ENCODE peak calls at places on chromosome 19, in eight cellular contexts. Y is GM23338, A is HepG2, P is mammary epithelial cell, U is fibroblast of lung, M is PC-3, D is GM23248, W is endothelial cell of umbilical vein. T is an unnamed sample.
A peak's percentile ranks its signal among the peaks of the same experiment; 100 is the strongest.

GRCh38 chr19:10228393-10228792 is 2.7 kb downstream of the S1PR2 start:
- DNase-seq in M (no peak), W (no peak), D (no peak), Y (no peak), P (no peak), U (no peak), A (no peak), T (no peak)

GRCh38 chr19:12789098-12789903 is 2.0 kb upstream of the JUNB start:
- DNase-seq in D (peak; percentile 64), A (no peak), Y (peak; percentile 54), U (no peak), P (peak; percentile 58), W (peak; percentile 28), M (peak; percentile 25), T (no peak)

GRCh38 chr19:54232552-54232934 is 9.7 kb upstream of the LILRB3 start:
- DNase-seq in P (peak; percentile 38), A (peak; percentile 39), Y (no peak), U (no peak), W (no peak), M (peak; percentile 61), D (no peak), T (no peak)

GRCh38 chr19:40702337-40703012 is 12.0 kb upstream of the NUMBL start:
- DNase-seq in D (peak; percentile 24), M (peak; percentile 29), A (peak; percentile 50), P (no peak), U (peak; percentile 30), W (no peak), Y (peak; percentile 82), T (no peak)

GRCh38 chr19:13764821-13765394 is 586 bp downstream of the MRI1 start:
- DNase-seq in W (no peak), A (no peak), M (peak; percentile 23), U (no peak), P (no peak), D (peak; percentile 62), Y (peak; percentile 58), T (peak; percentile 44)

GRCh38 chr19:49421039-49421877 is 2.0 kb downstream of the PTH2 start:
- DNase-seq in Y (peak; percentile 99), D (peak; percentile 80), W (peak; percentile 50), U (peak; percentile 20), P (peak; percentile 43), A (no peak), M (peak; percentile 47), T (no peak)

GRCh38 chr19:18588611-18589379 is at the start of gene REX1BD:
- DNase-seq in M (peak; percentile 75), Y (peak; percentile 88), W (peak; percentile 85), U (peak; percentile 71), A (peak; percentile 78), P (peak; percentile 66), D (peak; percentile 87), T (peak; percentile 95)

GRCh38 chr19:32294871-32295438 is 50.5 kb upstream of the ZNF507 start:
- DNase-seq in A (no peak), Y (no peak), M (no peak), D (no peak), W (no peak), P (no peak), U (no peak), T (no peak)

GRCh38 chr19:45973564-45974338 is at the start of gene NOVA2:
- DNase-seq in D (peak; percentile 62), U (peak; percentile 35), M (peak; percentile 48), P (peak; percentile 47), Y (peak; percentile 96), W (peak; percentile 95), A (no peak), T (peak; percentile 19)

GRCh38 chr19:30228726-30229523 is 143.3 kb upstream of the ZNF536 start:
- DNase-seq in A (no peak), M (no peak), U (peak; percentile 11), Y (peak; percentile 35), D (peak; percentile 60), P (no peak), W (no peak), T (no peak)

GRCh38 chr19:6412111-6412999 is 12.3 kb downstream of the KHSRP start:
- DNase-seq in A (peak; percentile 49), W (no peak), D (peak; percentile 32), U (peak; percentile 9), M (peak; percentile 57), P (no peak), Y (peak; percentile 91), T (peak; percentile 55)

GRCh38 chr19:12749938-12750521 is 1.6 kb upstream of the BEST2 start:
- DNase-seq in P (no peak), A (no peak), Y (peak; percentile 42), W (no peak), U (peak; percentile 41), M (peak; percentile 64), D (peak; percentile 33), T (no peak)

GRCh38 chr19:51064534-51065220 is at the start of gene KLK13:
- DNase-seq in W (no peak), M (no peak), U (no peak), P (peak; percentile 12), D (peak; percentile 18), A (no peak), Y (peak; percentile 87), T (no peak)
- TF ChIP-seq EZH2 in W (no peak), M (no peak), U (no peak), P (no peak), D (no peak), A (no peak), Y (no peak), T (no peak)

DNA sequence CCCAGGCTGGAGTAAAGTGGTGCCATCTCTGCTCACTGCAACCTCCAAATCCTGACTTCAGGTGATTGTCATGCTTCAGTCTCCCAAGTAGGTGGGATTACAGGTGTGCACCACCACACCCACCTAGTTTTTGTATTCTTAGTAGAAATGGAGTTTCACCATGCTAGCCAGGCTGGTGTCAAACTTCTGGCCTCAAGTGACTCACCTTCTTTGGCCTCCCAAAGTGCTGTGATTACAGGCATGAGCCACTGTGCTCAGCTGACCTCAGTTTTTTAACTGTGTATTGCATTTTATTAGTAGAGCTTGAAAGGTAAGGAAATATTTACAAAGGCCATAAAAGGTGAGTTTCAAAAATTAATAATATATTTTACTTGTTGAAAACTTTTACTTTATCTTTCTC is 2.3 kb downstream of the ZNF726 start:
- DNase-seq in W (no peak), A (no peak), D (peak; percentile 51), U (peak; percentile 1), P (peak; percentile 46), Y (no peak), M (peak; percentile 35), T (no peak)
- TF ChIP-seq EZH2 in W (no peak), A (no peak), D (no peak), U (no peak), P (no peak), Y (no peak), M (no peak), T (no peak)

GRCh38 chr19:35756373-35757230 is at the start of gene HSPB6:
- DNase-seq in U (peak; percentile 91), Y (peak; percentile 70), W (peak; percentile 37), M (no peak), D (peak; percentile 80), A (no peak), P (no peak), T (no peak)
- TF ChIP-seq EZH2 in U (no peak), Y (no peak), W (no peak), M (no peak), D (no peak), A (no peak), P (no peak), T (no peak)

GRCh38 chr19:57719901-57720519 is 7.4 kb downstream of the ZNF671 start:
- DNase-seq in A (no peak), M (no peak), W (no peak), P (no peak), D (no peak), U (no peak), Y (no peak), T (no peak)

GRCh38 chr19:57719424-57719823 is 8.0 kb downstream of the ZNF671 start:
- DNase-seq in D (no peak), W (no peak), U (no peak), Y (no peak), A (no peak), M (no peak), P (no peak), T (no peak)

GRCh38 chr19:57720878-57721277 is 6.5 kb downstream of the ZNF671 start:
- DNase-seq in D (no peak), U (peak; percentile 30), M (no peak), P (no peak), W (no peak), A (no peak), Y (no peak), T (no peak)
- TF ChIP-seq EZH2 in D (no peak), U (no peak), M (no peak), P (no peak), W (no peak), A (no peak), Y (no peak), T (no peak)

DNA sequence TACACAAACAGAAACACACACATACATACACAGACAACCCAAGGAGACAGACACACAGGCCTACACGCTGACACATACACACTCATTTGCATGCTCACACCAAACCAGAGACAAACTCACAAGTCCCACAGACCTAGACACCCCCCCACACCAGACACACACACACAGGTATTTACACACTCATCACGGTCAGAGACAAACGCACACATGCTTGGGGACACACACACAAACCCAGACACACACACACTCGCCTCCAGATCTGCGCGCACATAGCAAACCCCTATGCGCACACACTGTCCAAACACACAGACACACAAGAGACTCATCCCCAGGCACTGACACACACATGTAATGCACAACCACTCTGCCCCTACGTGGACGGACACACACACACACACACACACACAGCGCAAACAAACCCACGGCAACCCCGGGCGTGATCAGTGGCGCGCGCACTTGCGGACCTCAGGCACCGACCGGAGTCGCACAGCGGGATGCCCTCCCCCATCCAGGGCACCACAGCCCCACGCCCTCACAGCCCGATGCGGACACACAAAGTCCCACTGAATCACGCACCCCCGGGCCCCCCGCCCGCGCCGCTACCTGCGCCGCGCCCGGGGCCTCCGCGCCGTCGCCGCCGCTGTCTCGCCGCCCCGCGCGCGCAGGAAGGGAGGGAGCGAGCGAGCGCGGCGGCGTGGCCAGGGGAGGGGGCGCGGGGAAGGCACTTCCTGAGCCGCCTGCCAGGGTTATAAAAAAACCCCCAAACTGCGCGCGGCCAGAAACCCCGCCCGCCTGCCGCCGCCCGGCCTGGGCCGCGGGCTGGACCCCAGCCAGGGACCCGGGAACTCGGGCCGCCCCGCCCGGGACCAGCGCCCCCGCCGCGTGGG is at the start of gene ADAMTS10:
- DNase-seq in W (no peak), P (no peak), Y (peak; percentile 76), U (peak; percentile 44), M (no peak), A (no peak), D (peak; percentile 62), T (peak; percentile 70)
- TF ChIP-seq EZH2 in W (no peak), P (no peak), Y (no peak), U (no peak), M (no peak), A (peak; percentile 80), D (no peak), T (no peak)

T was measured in DND-41.